ENCODE peak calls at places on chromosomes 6 and 20, in ten cellular contexts. D, S, T, F, L, J, V, Y, W and P are unnamed samples.

GRCh38 chr20:24131281-24131680 is 142.7 kb upstream of the GGTLC1 start:
- DNase-seq in D (no peak), W (no peak), F (no peak), Y (no peak), V (no peak), J (no peak), L (no peak), S (no peak), T (no peak), P (no peak)

GRCh38 chr20:5216663-5217062 is 89.9 kb downstream of the CDS2 start:
- DNase-seq in J (no peak), V (no peak), T (no peak), W (no peak), S (no peak), Y (no peak), D (no peak), L (no peak), F (no peak), P (no peak)

GRCh38 chr6:109523478-109523877 is 40.5 kb upstream of the ZBTB24 start:
- DNase-seq in J (no peak), W (no peak), T (no peak), F (peak; percentile 44), S (no peak), D (no peak), Y (peak; percentile 74), L (no peak), V (no peak), P (peak; percentile 58)

GRCh38 chr20:53801609-53802370 is 208.2 kb upstream of the ZNF217 start:
- DNase-seq in W (no peak), Y (no peak), F (no peak), J (no peak), L (no peak), T (no peak), D (no peak), V (no peak), S (no peak), P (no peak)

GRCh38 chr20:57940376-57940775 is 230.6 kb upstream of the PMEPA1 start:
- DNase-seq in D (no peak), F (no peak), L (no peak), W (no peak), S (no peak), V (no peak), J (no peak), Y (no peak), T (no peak), P (no peak)

GRCh38 chr6:12545837-12546658 is 170.5 kb upstream of the PHACTR1 start:
- DNase-seq in S (no peak), J (no peak), W (no peak), V (no peak), D (no peak), F (peak; percentile 71), T (no peak), L (peak; percentile 6), Y (peak; percentile 81), P (peak; percentile 37)

GRCh38 chr6:6525948-6526347 is 62.6 kb upstream of the LY86 start:
- DNase-seq in V (no peak), W (no peak), J (no peak), Y (no peak), F (no peak), L (no peak), T (no peak), D (no peak), S (no peak), P (no peak)

GRCh38 chr6:31070711-31071197 is 41.6 kb downstream of the C6orf15 start:
- DNase-seq in D (no peak), Y (peak; percentile 75), W (peak; percentile 41), F (peak; percentile 78), T (no peak), V (no peak), J (peak; percentile 89), S (peak; percentile 21), L (peak; percentile 56), P (no peak)

DNA sequence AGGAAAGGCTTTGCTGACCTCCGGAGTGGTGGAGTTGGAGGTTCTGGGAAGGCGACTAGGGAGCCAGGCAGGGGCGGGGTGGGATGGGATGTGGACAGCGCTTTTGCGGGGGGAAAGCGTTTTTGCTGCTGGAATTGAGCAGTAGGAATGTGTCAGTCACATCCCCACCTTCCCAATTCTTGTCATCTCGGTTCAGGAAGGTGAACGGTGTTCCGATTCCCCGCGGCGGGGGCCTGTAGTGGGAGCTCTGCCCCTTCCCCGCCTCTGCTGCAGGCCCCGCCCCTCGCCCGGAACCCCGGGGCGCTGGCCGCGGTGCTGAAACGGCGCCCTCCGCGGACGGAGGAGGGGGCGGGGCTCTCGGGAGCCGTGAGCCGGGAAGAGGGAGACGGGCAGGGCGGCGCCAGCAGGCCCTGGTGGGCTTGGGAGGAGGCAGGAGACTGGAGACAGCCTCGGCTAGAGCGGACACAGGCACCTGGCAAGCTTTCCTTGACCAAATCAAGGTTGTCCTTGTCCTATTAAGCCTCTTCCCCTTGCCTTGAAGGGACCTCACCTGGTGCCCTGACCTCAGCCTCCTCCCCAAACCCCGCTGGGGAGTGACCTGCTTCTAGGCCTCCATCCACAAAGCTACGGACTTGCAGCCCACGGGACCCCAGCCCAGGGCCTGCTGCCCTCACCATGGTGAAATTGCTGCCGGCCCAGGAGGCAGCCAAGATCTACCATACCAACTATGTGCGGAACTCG is at the start of gene LHFPL5:
- DNase-seq in L (no peak), T (peak; percentile 55), V (no peak), D (no peak), Y (no peak), S (peak; percentile 46), F (no peak), W (peak; percentile 49), J (peak; percentile 92), P (no peak)
- TF ChIP-seq CTCF in L (no peak), T (no peak), V (no peak), D (no peak), Y (no peak), S (no peak), F (no peak), W (no peak), J (no peak), P (no peak)

GRCh38 chr6:110886555-110887167 is 12.1 kb downstream of the AMD1 start:
- DNase-seq in F (no peak), J (no peak), W (no peak), S (no peak), V (no peak), L (no peak), T (no peak), D (no peak), Y (no peak), P (no peak)

GRCh38 chr6:110881929-110882629 is 7.5 kb downstream of the AMD1 start:
- DNase-seq in D (no peak), V (no peak), L (no peak), T (no peak), S (no peak), Y (no peak), J (no peak), W (no peak), F (no peak), P (no peak)

GRCh38 chr6:110882824-110883554 is 8.4 kb downstream of the AMD1 start:
- DNase-seq in T (no peak), D (no peak), V (no peak), W (no peak), Y (no peak), L (no peak), J (no peak), F (no peak), S (no peak), P (no peak)

GRCh38 chr6:110885526-110885925 is 10.9 kb downstream of the AMD1 start:
- DNase-seq in F (no peak), S (no peak), L (no peak), D (no peak), W (no peak), Y (no peak), T (no peak), V (no peak), J (no peak), P (no peak)

DNA sequence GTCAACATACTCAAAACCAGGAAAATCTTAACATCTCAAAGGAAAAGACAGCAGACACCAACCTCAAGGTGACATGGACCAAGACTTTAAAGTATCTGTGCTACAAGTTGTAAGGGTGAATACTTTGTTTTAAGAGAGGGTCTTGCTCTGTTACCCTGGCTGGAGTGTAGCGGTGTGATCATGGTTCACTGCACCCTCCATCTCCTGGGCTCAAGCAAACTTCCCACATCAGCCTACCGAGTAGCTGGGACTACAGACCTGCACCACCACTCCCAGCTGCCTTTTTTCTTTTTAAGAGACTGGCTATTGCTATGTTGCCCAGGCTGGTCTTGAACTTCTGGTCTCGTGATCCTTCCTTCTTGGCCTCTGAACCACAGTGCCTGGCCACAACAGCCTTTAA is 9.7 kb downstream of the AMD1 start:
- DNase-seq in S (no peak), L (no peak), Y (no peak), F (no peak), D (no peak), W (no peak), T (no peak), J (no peak), V (no peak), P (no peak)
- H3K4me3 ChIP-seq in S (no peak overlapping the region), L (no peak overlapping the region), Y (no peak overlapping the region), F (no peak overlapping the region), D (no peak overlapping the region), W (no peak overlapping the region), T (no peak overlapping the region), J (no peak overlapping the region), V (no peak overlapping the region), P (no peak overlapping the region)

DNA sequence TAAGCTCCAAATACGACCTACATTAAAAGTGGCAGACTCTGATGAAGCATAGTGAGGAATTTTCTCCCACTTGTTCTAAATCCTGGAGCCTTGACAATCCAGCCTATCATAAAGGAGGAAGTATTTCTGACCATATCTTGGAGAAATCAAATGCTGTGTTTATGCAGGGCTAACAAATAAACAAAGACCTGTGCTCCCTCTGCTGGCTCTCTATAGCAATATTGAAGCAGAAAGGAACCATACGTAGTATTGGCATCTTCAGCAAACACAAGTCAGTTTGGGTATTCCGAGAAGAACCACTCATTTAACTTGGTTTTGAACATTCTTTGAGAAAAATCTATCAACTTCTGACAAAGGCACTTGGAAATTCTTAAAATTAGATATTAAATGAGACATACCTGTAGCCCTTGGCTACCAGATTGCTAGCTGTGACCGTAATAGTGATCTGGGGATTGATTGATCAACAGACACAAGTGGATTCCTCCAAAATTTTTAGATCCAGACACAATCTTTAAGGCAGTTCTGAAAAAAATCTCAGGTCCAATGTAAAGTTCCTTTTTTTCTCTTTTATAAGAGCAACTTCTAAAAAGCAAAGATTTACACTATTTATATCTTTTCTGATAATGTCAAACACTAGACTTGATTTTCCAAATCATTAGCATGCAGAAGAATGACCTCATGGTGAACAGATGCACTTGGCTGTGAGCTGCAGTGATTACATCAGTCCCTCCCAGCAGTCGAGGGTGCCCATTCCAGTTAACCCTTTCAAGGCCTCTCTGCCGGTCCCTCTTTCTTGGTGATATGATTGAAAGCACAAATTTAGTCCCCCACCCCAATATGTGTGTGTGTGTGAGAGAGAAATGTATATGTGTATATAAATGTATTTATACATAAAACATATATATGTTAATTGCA is 40.2 kb downstream of the INSM1 start:
- DNase-seq in V (no peak), Y (peak; percentile 11), J (peak; percentile 18), D (no peak), L (peak; percentile 3), W (no peak), F (no peak), S (no peak), T (no peak), P (no peak)
- TF ChIP-seq CTCF in V (no peak), Y (peak; percentile 26), J (peak; percentile 55), D (peak; percentile 24), L (no peak), W (no peak), F (peak; percentile 30), S (no peak), T (no peak), P (peak; percentile 44)

GRCh38 chr6:155141002-155141401 is 122.8 kb upstream of the CLDN20 start:
- DNase-seq in J (no peak), L (no peak), F (no peak), W (no peak), S (no peak), Y (no peak), V (no peak), T (no peak), D (no peak), P (no peak)

GRCh38 chr6:155143610-155144106 is 120.2 kb upstream of the CLDN20 start:
- DNase-seq in J (peak; percentile 9), D (no peak), L (no peak), F (no peak), S (no peak), Y (no peak), W (no peak), T (no peak), V (no peak), P (no peak)

GRCh38 chr6:155142163-155142901 is 121.5 kb upstream of the CLDN20 start:
- DNase-seq in W (no peak), V (no peak), J (no peak), D (no peak), S (no peak), F (no peak), T (no peak), L (no peak), Y (no peak), P (no peak)

GRCh38 chr6:155141512-155141911 is 122.3 kb upstream of the CLDN20 start:
- DNase-seq in V (no peak), L (no peak), J (no peak), F (no peak), S (no peak), Y (no peak), D (no peak), W (no peak), T (no peak), P (no peak)

DNA sequence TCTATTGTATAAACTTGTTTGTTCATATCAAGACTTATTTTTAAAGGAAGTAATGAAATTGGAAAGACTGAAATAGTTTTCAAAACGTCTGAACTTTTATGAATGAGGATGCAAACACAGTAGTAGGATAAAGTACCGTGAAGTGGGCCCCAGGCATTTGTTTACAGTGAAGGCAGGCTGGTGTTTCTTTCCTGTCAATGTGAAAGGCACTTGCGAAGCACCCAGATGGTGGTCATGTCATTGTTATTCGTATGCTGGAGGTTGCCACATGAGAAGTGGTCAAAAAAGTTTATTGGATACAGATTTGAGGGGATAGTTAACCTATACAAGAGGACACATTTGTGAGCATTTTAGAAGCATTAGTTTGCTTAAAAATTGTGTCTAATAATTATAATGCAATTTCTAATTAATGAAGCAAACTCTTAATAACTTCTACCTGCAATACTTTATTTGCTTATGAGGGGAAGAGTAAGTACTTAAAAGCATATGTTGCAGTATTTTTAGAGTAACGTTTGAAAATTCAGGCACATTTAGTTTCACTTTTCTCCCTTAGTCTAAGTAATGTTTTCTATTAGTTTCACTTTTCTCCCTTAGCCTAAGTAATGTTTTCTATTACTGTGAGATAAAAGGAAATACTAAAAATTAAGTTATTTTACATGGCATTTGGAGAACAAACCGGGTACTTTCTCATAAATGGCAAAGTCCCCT is 120.8 kb upstream of the CLDN20 start:
- DNase-seq in S (no peak), J (no peak), Y (no peak), V (no peak), T (no peak), L (no peak), F (no peak), D (no peak), W (no peak), P (no peak)
- H3K4me3 ChIP-seq in S (peak overlapping the region; percentile 37), J (no peak overlapping the region), Y (no peak overlapping the region), V (peak overlapping the region; percentile 4), T (peak overlapping the region; percentile 0), L (no peak overlapping the region), F (no peak overlapping the region), D (no peak overlapping the region), W (peak overlapping the region; percentile 7), P (peak overlapping the region; percentile 24)